ENCODE peak calls at places on chromosomes 5 and 9, in six cellular contexts. One of them, this sample, is unnamed.

GRCh38 chr9:113774968-113775367 is 101.1 kb upstream of the ZNF618 start:
- DNase-seq in CD4-positive, alpha-beta T cell: no peak
- DNase-seq in astrocyte: no peak
- DNase-seq in osteoblast: no peak
- DNase-seq in neural progenitor cell: no peak
- DNase-seq in B cell: no peak
- DNase-seq in this sample: no peak

GRCh38 chr5:2832394-2832793 is 80.9 kb upstream of the IRX2 start:
- DNase-seq in neural progenitor cell: peak
- DNase-seq in astrocyte: no peak
- DNase-seq in osteoblast: no peak
- DNase-seq in CD4-positive, alpha-beta T cell: no peak
- DNase-seq in B cell: no peak
- DNase-seq in this sample: no peak

GRCh38 chr5:173926359-173926758 is 38.2 kb downstream of the CPEB4 start:
- DNase-seq in osteoblast: peak
- DNase-seq in B cell: no peak
- DNase-seq in CD4-positive, alpha-beta T cell: no peak
- DNase-seq in neural progenitor cell: no peak
- DNase-seq in astrocyte: peak
- DNase-seq in this sample: no peak

GRCh38 chr5:68134033-68134668 is 81.4 kb upstream of the PIK3R1 start:
- DNase-seq in CD4-positive, alpha-beta T cell: no peak
- DNase-seq in B cell: no peak
- DNase-seq in neural progenitor cell: peak
- DNase-seq in astrocyte: no peak
- DNase-seq in osteoblast: no peak
- DNase-seq in this sample: no peak

GRCh38 chr5:93174930-93175329 is 406.1 kb downstream of the NR2F1-AS1 start:
- DNase-seq in neural progenitor cell: no peak
- DNase-seq in osteoblast: no peak
- DNase-seq in CD4-positive, alpha-beta T cell: no peak
- DNase-seq in B cell: no peak
- DNase-seq in astrocyte: no peak
- DNase-seq in this sample: no peak

GRCh38 chr5:163724305-163724704 is 218.9 kb downstream of the MAT2B start:
- DNase-seq in B cell: no peak
- DNase-seq in CD4-positive, alpha-beta T cell: no peak
- DNase-seq in astrocyte: no peak
- DNase-seq in neural progenitor cell: no peak
- DNase-seq in osteoblast: no peak
- DNase-seq in this sample: no peak

GRCh38 chr5:156584856-156585255 is 257.9 kb downstream of the SGCD start:
- DNase-seq in CD4-positive, alpha-beta T cell: no peak
- DNase-seq in osteoblast: peak
- DNase-seq in astrocyte: no peak
- DNase-seq in B cell: no peak
- DNase-seq in neural progenitor cell: no peak
- DNase-seq in this sample: no peak

GRCh38 chr5:150764530-150764929 is 5.7 kb upstream of the DCTN4 start:
- DNase-seq in astrocyte: no peak
- DNase-seq in CD4-positive, alpha-beta T cell: no peak
- DNase-seq in neural progenitor cell: no peak
- DNase-seq in B cell: no peak
- DNase-seq in osteoblast: no peak
- DNase-seq in this sample: no peak

GRCh38 chr9:27450752-27451151 is 73.3 kb upstream of the IFNK start:
- DNase-seq in neural progenitor cell: no peak
- DNase-seq in osteoblast: no peak
- DNase-seq in CD4-positive, alpha-beta T cell: no peak
- DNase-seq in B cell: no peak
- DNase-seq in astrocyte: no peak
- DNase-seq in this sample: no peak

GRCh38 chr5:83509535-83509934 is 38.0 kb downstream of the VCAN start:
- DNase-seq in osteoblast: no peak
- DNase-seq in neural progenitor cell: peak
- DNase-seq in B cell: no peak
- DNase-seq in CD4-positive, alpha-beta T cell: no peak
- DNase-seq in astrocyte: peak
- DNase-seq in this sample: no peak

GRCh38 chr9:4297151-4297794 is 2.6 kb downstream of the GLIS3 start:
- DNase-seq in neural progenitor cell: peak
- DNase-seq in osteoblast: peak
- DNase-seq in B cell: no peak
- DNase-seq in CD4-positive, alpha-beta T cell: no peak
- DNase-seq in astrocyte: peak
- DNase-seq in this sample: peak

GRCh38 chr5:180160822-180161221 is 48.2 kb downstream of the RASGEF1C start:
- DNase-seq in B cell: no peak
- DNase-seq in neural progenitor cell: no peak
- DNase-seq in astrocyte: no peak
- DNase-seq in osteoblast: peak
- DNase-seq in CD4-positive, alpha-beta T cell: no peak
- DNase-seq in this sample: no peak

GRCh38 chr5:6243706-6244105 is 134.6 kb downstream of the MED10 start:
- DNase-seq in astrocyte: no peak
- DNase-seq in neural progenitor cell: no peak
- DNase-seq in osteoblast: no peak
- DNase-seq in CD4-positive, alpha-beta T cell: no peak
- DNase-seq in B cell: no peak
- DNase-seq in this sample: no peak

GRCh38 chr5:136525546-136525945 is 160.2 kb upstream of the TRPC7 start:
- DNase-seq in B cell: no peak
- DNase-seq in CD4-positive, alpha-beta T cell: no peak
- DNase-seq in neural progenitor cell: peak
- DNase-seq in astrocyte: no peak
- DNase-seq in osteoblast: no peak
- DNase-seq in this sample: no peak

GRCh38 chr5:82011761-82012160 is 39.9 kb downstream of the ATG10 start:
- DNase-seq in B cell: no peak
- DNase-seq in astrocyte: peak
- DNase-seq in CD4-positive, alpha-beta T cell: no peak
- DNase-seq in neural progenitor cell: no peak
- DNase-seq in osteoblast: peak
- DNase-seq in this sample: no peak

DNA sequence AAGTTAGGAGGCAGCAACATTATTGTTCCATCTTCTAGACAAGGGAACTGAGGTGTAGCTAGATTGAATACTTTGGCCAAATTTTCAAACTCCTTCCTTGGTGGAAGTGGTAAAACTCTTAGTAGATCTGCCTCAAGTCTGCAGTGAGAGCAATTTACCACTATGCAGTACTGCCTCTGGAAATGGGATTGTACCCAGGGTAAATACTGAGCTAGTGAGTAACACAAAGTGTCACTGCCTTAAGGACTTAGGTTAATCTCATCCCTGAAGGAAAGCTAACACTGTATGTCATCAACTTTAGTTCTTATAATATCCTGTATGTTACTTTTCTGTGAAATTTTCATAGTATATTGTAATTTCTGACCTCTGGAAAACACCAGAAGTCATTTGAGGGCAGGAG is 13.9 kb downstream of the CDH10 start:
- DNase-seq in osteoblast: no peak
- DNase-seq in astrocyte: no peak
- DNase-seq in CD4-positive, alpha-beta T cell: no peak
- DNase-seq in B cell: no peak
- DNase-seq in neural progenitor cell: no peak
- DNase-seq in this sample: no peak
- TF ChIP-seq CTCF in osteoblast: no peak
- TF ChIP-seq CTCF in astrocyte: no peak
- TF ChIP-seq CTCF in CD4-positive, alpha-beta T cell: no peak
- TF ChIP-seq CTCF in B cell: no peak
- TF ChIP-seq CTCF in neural progenitor cell: no peak
- TF ChIP-seq CTCF in this sample: no peak

GRCh38 chr9:136268776-136269175 is 23.2 kb upstream of the QSOX2 start:
- DNase-seq in B cell: no peak
- DNase-seq in osteoblast: no peak
- DNase-seq in CD4-positive, alpha-beta T cell: no peak
- DNase-seq in astrocyte: no peak
- DNase-seq in neural progenitor cell: peak
- DNase-seq in this sample: no peak

GRCh38 chr9:136270173-136270710 is 24.6 kb upstream of the QSOX2 start:
- DNase-seq in osteoblast: no peak
- DNase-seq in neural progenitor cell: no peak
- DNase-seq in astrocyte: no peak
- DNase-seq in B cell: no peak
- DNase-seq in CD4-positive, alpha-beta T cell: no peak
- DNase-seq in this sample: no peak

GRCh38 chr9:136265561-136266355 is 20.1 kb upstream of the QSOX2 start:
- DNase-seq in CD4-positive, alpha-beta T cell: no peak
- DNase-seq in osteoblast: no peak
- DNase-seq in neural progenitor cell: no peak
- DNase-seq in B cell: no peak
- DNase-seq in astrocyte: no peak
- DNase-seq in this sample: no peak

GRCh38 chr9:136267261-136268111 is 21.9 kb upstream of the QSOX2 start:
- DNase-seq in B cell: peak
- DNase-seq in CD4-positive, alpha-beta T cell: peak
- DNase-seq in astrocyte: peak
- DNase-seq in neural progenitor cell: peak
- DNase-seq in osteoblast: peak
- DNase-seq in this sample: peak

GRCh38 chr9:136268318-136268717 is 22.7 kb upstream of the QSOX2 start:
- DNase-seq in osteoblast: no peak
- DNase-seq in B cell: no peak
- DNase-seq in astrocyte: no peak
- DNase-seq in neural progenitor cell: peak
- DNase-seq in CD4-positive, alpha-beta T cell: no peak
- DNase-seq in this sample: no peak
- TF ChIP-seq CTCF in osteoblast: no peak
- TF ChIP-seq CTCF in B cell: no peak
- TF ChIP-seq CTCF in astrocyte: no peak
- TF ChIP-seq CTCF in neural progenitor cell: peak
- TF ChIP-seq CTCF in CD4-positive, alpha-beta T cell: no peak
- TF ChIP-seq CTCF in this sample: no peak

DNA sequence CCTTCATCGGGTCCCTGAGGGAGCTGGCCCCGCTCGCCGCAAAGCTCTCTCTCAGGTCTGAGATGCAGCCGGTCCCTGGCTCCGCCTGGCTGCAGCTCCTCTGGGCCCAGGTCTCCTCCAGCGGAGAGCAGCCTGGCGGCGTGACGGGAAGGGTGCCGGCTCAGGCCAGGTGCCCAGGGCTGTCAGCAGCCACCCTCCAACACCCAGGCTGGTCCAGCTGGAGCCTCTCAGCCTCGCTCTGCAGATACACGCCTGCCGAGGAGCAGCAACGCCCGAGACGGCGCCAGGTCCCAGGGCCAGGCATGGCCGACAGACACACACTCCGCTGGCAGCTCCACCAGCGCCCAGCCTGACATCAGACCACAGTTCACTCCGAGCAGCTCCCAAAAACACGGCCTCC is 25.6 kb downstream of the FAM163B start:
- DNase-seq in astrocyte: no peak
- DNase-seq in osteoblast: no peak
- DNase-seq in CD4-positive, alpha-beta T cell: no peak
- DNase-seq in neural progenitor cell: no peak
- DNase-seq in B cell: no peak
- DNase-seq in this sample: no peak
- TF ChIP-seq CTCF in astrocyte: no peak
- TF ChIP-seq CTCF in osteoblast: no peak
- TF ChIP-seq CTCF in CD4-positive, alpha-beta T cell: no peak
- TF ChIP-seq CTCF in neural progenitor cell: no peak
- TF ChIP-seq CTCF in B cell: no peak
- TF ChIP-seq CTCF in this sample: no peak

GRCh38 chr9:88076286-88077070 is 61.8 kb downstream of the SPATA31C2 start:
- DNase-seq in osteoblast: peak
- DNase-seq in B cell: no peak
- DNase-seq in astrocyte: peak
- DNase-seq in CD4-positive, alpha-beta T cell: peak
- DNase-seq in neural progenitor cell: peak
- DNase-seq in this sample: no peak
- TF ChIP-seq CTCF in osteoblast: no peak
- TF ChIP-seq CTCF in B cell: no peak
- TF ChIP-seq CTCF in astrocyte: no peak
- TF ChIP-seq CTCF in CD4-positive, alpha-beta T cell: no peak
- TF ChIP-seq CTCF in neural progenitor cell: peak
- TF ChIP-seq CTCF in this sample: no peak

DNA sequence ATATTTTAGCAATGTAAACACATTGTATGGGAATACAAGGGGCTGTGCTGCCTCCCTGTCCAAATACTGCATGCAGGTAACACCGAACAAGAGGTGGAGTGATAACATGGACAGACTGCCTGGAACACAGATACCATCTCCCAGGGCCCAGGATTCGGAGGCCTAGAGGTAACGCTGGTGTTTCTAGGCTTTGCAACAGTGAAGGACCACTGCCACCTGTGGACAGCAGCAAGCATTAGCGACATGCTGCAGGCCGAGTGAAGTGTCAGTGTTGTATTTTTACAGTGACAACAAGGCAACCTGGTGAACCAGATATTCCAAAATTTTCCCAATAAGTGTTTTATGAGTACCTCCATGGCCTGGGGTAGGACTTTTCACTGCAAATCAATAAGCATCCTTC is 379.2 kb downstream of the DMRT2 start:
- DNase-seq in astrocyte: no peak
- DNase-seq in CD4-positive, alpha-beta T cell: no peak
- DNase-seq in B cell: no peak
- DNase-seq in neural progenitor cell: no peak
- DNase-seq in osteoblast: no peak
- DNase-seq in this sample: no peak
- TF ChIP-seq CTCF in astrocyte: no peak
- TF ChIP-seq CTCF in CD4-positive, alpha-beta T cell: no peak
- TF ChIP-seq CTCF in B cell: no peak
- TF ChIP-seq CTCF in neural progenitor cell: no peak
- TF ChIP-seq CTCF in osteoblast: no peak
- TF ChIP-seq CTCF in this sample: no peak

GRCh38 chr9:133538851-133539250 is 4.3 kb downstream of the ADAMTSL2 start:
- DNase-seq in neural progenitor cell: no peak
- DNase-seq in astrocyte: no peak
- DNase-seq in CD4-positive, alpha-beta T cell: no peak
- DNase-seq in B cell: no peak
- DNase-seq in osteoblast: no peak
- DNase-seq in this sample: no peak

GRCh38 chr9:133542002-133542401 is 7.5 kb downstream of the ADAMTSL2 start:
- DNase-seq in B cell: no peak
- DNase-seq in neural progenitor cell: no peak
- DNase-seq in astrocyte: no peak
- DNase-seq in osteoblast: no peak
- DNase-seq in CD4-positive, alpha-beta T cell: no peak
- DNase-seq in this sample: no peak

GRCh38 chr9:133539434-133539833 is 4.9 kb downstream of the ADAMTSL2 start:
- DNase-seq in osteoblast: no peak
- DNase-seq in neural progenitor cell: peak
- DNase-seq in CD4-positive, alpha-beta T cell: no peak
- DNase-seq in astrocyte: no peak
- DNase-seq in B cell: no peak
- DNase-seq in this sample: no peak

GRCh38 chr9:133538176-133538575 is 3.7 kb downstream of the ADAMTSL2 start:
- DNase-seq in neural progenitor cell: no peak
- DNase-seq in B cell: no peak
- DNase-seq in CD4-positive, alpha-beta T cell: no peak
- DNase-seq in astrocyte: no peak
- DNase-seq in osteoblast: no peak
- DNase-seq in this sample: no peak

GRCh38 chr9:133540336-133541025 is 6.0 kb downstream of the ADAMTSL2 start:
- DNase-seq in B cell: no peak
- DNase-seq in CD4-positive, alpha-beta T cell: no peak
- DNase-seq in neural progenitor cell: no peak
- DNase-seq in osteoblast: no peak
- DNase-seq in astrocyte: no peak
- DNase-seq in this sample: no peak
- TF ChIP-seq CTCF in B cell: no peak
- TF ChIP-seq CTCF in CD4-positive, alpha-beta T cell: no peak
- TF ChIP-seq CTCF in neural progenitor cell: peak
- TF ChIP-seq CTCF in osteoblast: no peak
- TF ChIP-seq CTCF in astrocyte: no peak
- TF ChIP-seq CTCF in this sample: no peak

This sample was measured in GM20000.